ENCODE peak calls at places on chromosomes 2 and 18, in six cellular contexts. E is cardiac fibroblast; Z is endothelial cell of umbilical vein; J is NCI-H2081; Y is Calu3; W is activated CD8-positive, alpha-beta memory T cell treated with anti-CD3 and anti-CD28 coated beads, Interleukin-2, amount 50 U/mL, for 4 hours. Q is an unnamed sample.
A peak's percentile ranks its signal among the peaks of the same experiment; 100 is the strongest.

GRCh38 chr2:29275186-29275585 is 160.0 kb downstream of the CLIP4 start:
- DNase-seq in E (no peak), Z (no peak), J (no peak), Y (no peak), W (no peak), Q (no peak)

GRCh38 chr2:42067521-42067920 is 19.7 kb downstream of the PKDCC start:
- DNase-seq in E (no peak), Z (no peak), J (no peak), Y (no peak), W (no peak), Q (no peak)

GRCh38 chr2:204571911-204572310 is 26.6 kb downstream of the PARD3B start:
- DNase-seq in E (no peak), Z (no peak), J (no peak), Y (no peak), W (no peak), Q (no peak)

GRCh38 chr18:7021994-7022840 is 95.4 kb downstream of the LAMA1 start:
- DNase-seq in E (peak; percentile 52), Z (peak; percentile 47), J (peak; percentile 89), Y (peak; percentile 71), W (no peak), Q (no peak)

GRCh38 chr2:216109962-216110614 is 940 bp downstream of the XRCC5 start:
- DNase-seq in E (peak; percentile 70), Z (peak; percentile 72), J (peak; percentile 13), Y (no peak), W (no peak), Q (no peak)

GRCh38 chr2:3666613-3666975 is 8.6 kb downstream of the ALLC start:
- DNase-seq in E (no peak), Z (no peak), J (no peak), Y (no peak), W (no peak), Q (no peak)

GRCh38 chr2:28445448-28446258 is 50.2 kb upstream of the PLB1 start:
- DNase-seq in E (peak; percentile 98), Z (peak; percentile 65), J (no peak), Y (no peak), W (peak; percentile 34), Q (no peak)

GRCh38 chr2:162172802-162173201 is 20.8 kb upstream of the GCG start:
- DNase-seq in E (no peak), Z (no peak), J (no peak), Y (no peak), W (no peak), Q (no peak)

GRCh38 chr2:44124502-44124901 is 44.2 kb upstream of the PPM1B start:
- DNase-seq in E (no peak), Z (no peak), J (no peak), Y (no peak), W (no peak), Q (no peak)

GRCh38 chr2:75100011-75100680 is 99.2 kb downstream of the TACR1 start:
- DNase-seq in E (peak; percentile 42), Z (no peak), J (peak; percentile 6), Y (no peak), W (no peak), Q (no peak)

GRCh38 chr18:74633652-74634352 is 36.1 kb downstream of the ZNF407 start:
- DNase-seq in E (no peak), Z (no peak), J (no peak), Y (no peak), W (no peak), Q (no peak)

GRCh38 chr18:8299054-8299708 is 310.1 kb upstream of the RAB12 start:
- DNase-seq in E (no peak), Z (no peak), J (peak; percentile 49), Y (no peak), W (no peak), Q (no peak)

GRCh38 chr2:204625135-204625534 is 79.9 kb downstream of the PARD3B start:
- DNase-seq in E (peak; percentile 30), Z (peak; percentile 22), J (peak; percentile 11), Y (peak; percentile 24), W (no peak), Q (no peak)

GRCh38 chr18:45167631-45168225 is 447.5 kb upstream of the SLC14A2 start:
- DNase-seq in E (peak; percentile 80), Z (no peak), J (no peak), Y (no peak), W (no peak), Q (no peak)

Q was measured in H1.